ENCODE peak calls at places on chromosomes 4 and X, in eight cellular contexts. H is right lobe of liver; X is esophagus muscularis mucosa; F is fibroblast of lung; V is astrocyte; T is iPS DF 6.9; J is heart right ventricle; A is CD4-positive, CD25-positive, alpha-beta regulatory T cell. Q is an unnamed sample.

GRCh38 chr4:79552311-79552710 is 144.3 kb upstream of the GK2 start:
- DNase-seq in H (no peak), V (no peak), A (no peak), X (no peak), F (no peak), T (no peak), J (no peak), Q (no peak)

GRCh38 chr4:168631241-168632151 is 134.6 kb downstream of the PALLD start:
- DNase-seq in J (peak; percentile 57), X (no peak), V (peak; percentile 77), H (peak; percentile 61), A (no peak), F (peak; percentile 82), T (no peak), Q (peak; percentile 76)

GRCh38 chrX:17968367-17968766 is 107.3 kb upstream of the RAI2 start:
- DNase-seq in T (no peak), J (no peak), V (no peak), A (no peak), X (no peak), H (no peak), F (no peak), Q (no peak)

GRCh38 chrX:54540289-54540688 is 10.3 kb downstream of the GNL3L start:
- DNase-seq in F (peak; percentile 68), V (peak; percentile 57), J (peak; percentile 19), T (no peak), X (no peak), A (no peak), H (no peak), Q (no peak)

GRCh38 chr4:35689866-35690265 is 554.4 kb downstream of the ARAP2 start:
- DNase-seq in F (no peak), J (no peak), H (no peak), A (no peak), V (no peak), X (no peak), T (no peak), Q (no peak)

GRCh38 chrX:51272638-51273037 is 60.0 kb upstream of the NUDT10 start:
- DNase-seq in J (no peak), F (no peak), T (no peak), V (no peak), A (no peak), H (no peak), X (no peak), Q (no peak)

GRCh38 chr4:81565137-81565870 is 93.6 kb upstream of the RASGEF1B start:
- DNase-seq in V (no peak), X (no peak), H (peak; percentile 96), J (peak; percentile 88), A (no peak), F (peak; percentile 3), T (no peak), Q (peak; percentile 90)

GRCh38 chrX:56600141-56600540 is 36.7 kb downstream of the UBQLN2 start:
- DNase-seq in H (no peak), A (no peak), T (no peak), V (peak; percentile 1), F (peak; percentile 5), J (no peak), X (no peak), Q (no peak)

GRCh38 chr4:44760142-44760898 is 34.0 kb upstream of the GNPDA2 start:
- DNase-seq in J (no peak), H (no peak), F (peak; percentile 22), X (no peak), V (peak; percentile 7), T (no peak), A (no peak), Q (no peak)

GRCh38 chrX:40637687-40638086 is 9.7 kb downstream of the CXorf38 start:
- DNase-seq in A (no peak), J (no peak), T (no peak), H (no peak), V (no peak), X (no peak), F (peak; percentile 15), Q (no peak)

GRCh38 chrX:154378059-154378798 is 866 bp upstream of the EMD start:
- DNase-seq in F (no peak), V (no peak), J (no peak), H (peak; percentile 98), A (no peak), T (peak; percentile 73), X (no peak), Q (peak; percentile 90)

GRCh38 chr4:22524895-22525294 is 9.0 kb upstream of the ADGRA3 start:
- DNase-seq in X (no peak), H (no peak), V (no peak), A (no peak), T (no peak), F (no peak), J (no peak), Q (no peak)

GRCh38 chrX:42739771-42740170 is 38.2 kb downstream of the PPP1R2C start:
- DNase-seq in X (no peak), A (no peak), F (no peak), T (no peak), J (no peak), V (no peak), H (no peak), Q (no peak)

GRCh38 chr4:144716778-144717177 is 70.8 kb downstream of the HHIP start:
- DNase-seq in A (no peak), T (no peak), F (peak; percentile 53), X (no peak), V (peak; percentile 40), H (no peak), J (no peak), Q (no peak)

GRCh38 chr4:116439330-116439729 is 646.0 kb downstream of the TRAM1L1 start:
- DNase-seq in H (no peak), X (no peak), T (no peak), J (no peak), A (no peak), F (no peak), V (no peak), Q (no peak)

GRCh38 chr4:169398294-169398693 is 127.5 kb upstream of the SH3RF1 start:
- DNase-seq in H (no peak), X (no peak), T (no peak), F (peak; percentile 89), V (peak; percentile 90), A (no peak), J (no peak), Q (no peak)

GRCh38 chr4:107858158-107858742 is 33.5 kb downstream of the SGMS2 start:
- DNase-seq in J (no peak), H (no peak), A (no peak), T (no peak), X (no peak), V (no peak), F (no peak), Q (no peak)

GRCh38 chrX:120450163-120450562 is 18.9 kb downstream of the LAMP2 start:
- DNase-seq in H (no peak), T (no peak), V (no peak), A (no peak), X (no peak), F (no peak), J (no peak), Q (no peak)

GRCh38 chr4:24032371-24032989 is 142.6 kb upstream of the PPARGC1A start:
- DNase-seq in V (no peak), A (no peak), X (no peak), T (no peak), H (no peak), F (no peak), J (peak; percentile 11), Q (no peak)

GRCh38 chr4:4596720-4597119 is 54.9 kb upstream of the STX18 start:
- DNase-seq in V (no peak), X (no peak), J (no peak), A (no peak), F (no peak), H (no peak), T (no peak), Q (no peak)

GRCh38 chr4:102151696-102152095 is 193.6 kb downstream of the SLC39A8 start:
- DNase-seq in T (no peak), F (no peak), A (no peak), X (no peak), J (no peak), V (no peak), H (no peak), Q (no peak)

DNA sequence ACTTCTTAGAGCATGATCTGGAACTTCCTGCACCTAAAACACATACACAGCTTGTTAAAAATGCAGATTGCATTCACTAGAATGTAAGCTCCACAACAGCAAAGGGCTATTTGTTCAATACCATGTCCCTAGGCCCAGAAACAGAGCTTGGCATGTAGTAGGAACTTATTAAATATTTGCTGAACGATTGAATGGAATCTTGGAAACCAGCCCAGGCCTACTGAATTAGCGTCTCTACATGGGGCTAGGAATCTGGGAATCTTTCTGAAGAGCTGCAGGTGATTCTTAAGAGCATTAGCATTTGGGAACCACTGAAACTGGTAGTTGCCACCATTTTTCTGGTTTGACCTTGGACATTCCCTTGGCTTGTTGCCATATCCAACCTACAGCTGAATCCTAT is 234.1 kb downstream of the STIM2 start:
- DNase-seq in A (no peak), F (peak; percentile 7), X (no peak), V (no peak), T (no peak), J (no peak), H (no peak), Q (no peak)
- H3K4me3 ChIP-seq in A (no peak overlapping the region), F (no peak overlapping the region), X (no peak overlapping the region), V (no peak overlapping the region), T (no peak overlapping the region), J (no peak overlapping the region), H (no peak overlapping the region), Q (no peak overlapping the region)

DNA sequence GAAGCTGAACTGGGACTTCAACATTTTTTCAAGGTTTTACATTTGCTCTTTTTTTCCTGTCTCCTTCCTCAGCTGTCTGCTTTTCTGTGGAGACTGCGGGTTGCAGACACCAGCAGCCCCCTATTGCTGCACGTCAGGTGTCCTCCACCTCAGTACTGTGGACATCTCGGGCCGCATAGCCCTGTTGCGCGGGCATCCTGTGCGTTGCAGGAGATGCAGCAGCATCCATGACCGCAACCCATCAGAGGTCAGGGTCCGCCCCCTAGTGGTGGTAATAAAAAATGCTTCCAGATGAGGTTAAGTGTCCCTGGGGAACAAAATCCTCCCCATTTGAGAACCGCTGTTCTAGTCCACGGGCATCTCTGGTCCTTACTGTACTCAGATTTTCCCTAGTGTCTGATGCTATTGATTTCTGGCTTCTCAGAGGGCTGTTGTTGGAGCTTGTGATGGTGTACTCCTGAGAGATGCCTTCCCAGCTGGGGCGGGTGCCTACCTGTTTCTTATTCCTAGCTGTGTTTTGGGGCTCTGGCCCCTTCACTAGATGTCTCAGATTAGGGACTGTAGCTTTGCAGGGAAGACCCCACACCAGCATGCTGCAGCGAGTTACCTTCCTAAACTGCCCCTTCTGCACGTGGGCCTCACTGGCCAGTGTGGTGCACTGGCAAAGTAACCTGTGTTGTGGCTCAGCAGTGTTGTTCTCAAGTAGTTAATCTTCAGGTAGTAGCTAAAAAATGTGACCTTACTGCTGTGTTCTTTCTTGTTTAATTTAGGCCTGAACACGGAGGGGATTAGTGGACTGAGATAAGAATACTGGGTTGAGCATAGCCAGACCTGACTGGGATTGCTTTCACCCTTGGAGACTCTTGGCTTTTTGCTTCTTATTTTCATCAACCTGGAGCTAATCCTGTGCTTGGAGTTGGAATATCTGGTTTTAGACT is 28.2 kb downstream of the NSD2 start:
- DNase-seq in X (peak; percentile 92), A (peak; percentile 64), H (peak; percentile 75), F (peak; percentile 64), V (peak; percentile 46), J (peak; percentile 75), T (peak; percentile 64), Q (peak; percentile 75)
- H3K36me3 ChIP-seq in X (peaks cover 5% of the 10 kb centered on the region), A (peaks cover 23% of the 10 kb centered on the region), H (peaks cover 16% of the 10 kb centered on the region), F (peaks cover 6% of the 10 kb centered on the region), V (peaks cover 18% of the 10 kb centered on the region), J (peaks cover 41% of the 10 kb centered on the region), T (peaks cover 11% of the 10 kb centered on the region), Q (no peaks in the 10 kb centered on the region)

GRCh38 chrX:107729558-107730297 is 45.9 kb downstream of the TSC22D3 start:
- DNase-seq in A (no peak), H (no peak), V (no peak), F (no peak), T (no peak), J (peak; percentile 63), X (no peak), Q (peak; percentile 72)
- H3K4me1 ChIP-seq in A (no peaks in the 10 kb centered on the region), H (peaks cover 30% of the 10 kb centered on the region), V (peaks cover 6% of the 10 kb centered on the region), F (no peaks in the 10 kb centered on the region), T (peaks cover 4% of the 10 kb centered on the region), J (peaks cover 57% of the 10 kb centered on the region), X (peaks cover 97% of the 10 kb centered on the region), Q (no peaks in the 10 kb centered on the region)

GRCh38 chrX:13721819-13722527 is 12.4 kb downstream of the TRAPPC2 start:
- DNase-seq in T (no peak), H (no peak), F (peak; percentile 63), V (peak; percentile 47), X (no peak), A (no peak), J (no peak), Q (no peak)
- H3K4me3 ChIP-seq in T (no peak overlapping the region), H (no peak overlapping the region), F (no peak overlapping the region), V (no peak overlapping the region), X (no peak overlapping the region), A (no peak overlapping the region), J (no peak overlapping the region), Q (no peak overlapping the region)